ENCODE peak calls at places on chromosomes 4 and X, in eight cellular contexts. A, S, J, U, D, G, T and R are unnamed samples.

GRCh38 chrX:52839137-52839536 is 28.1 kb downstream of the XAGE5 start:
- DNase-seq in S (no peak), A (no peak), D (no peak), G (no peak), U (no peak), J (no peak), T (no peak), R (no peak)

GRCh38 chrX:53321216-53321942 is 40.0 kb upstream of the IQSEC2 start:
- DNase-seq in S (no peak), J (no peak), D (no peak), G (no peak), A (peak; percentile 9), U (no peak), T (no peak), R (peak; percentile 12)

GRCh38 chrX:146224442-146224841 is 406.8 kb downstream of the SLITRK2 start:
- DNase-seq in A (no peak), G (no peak), D (no peak), U (peak; percentile 1), J (no peak), S (no peak), T (no peak), R (no peak)

GRCh38 chrX:53481093-53481492 is 46.9 kb upstream of the HSD17B10 start:
- DNase-seq in J (no peak), S (peak; percentile 25), G (no peak), T (no peak), D (no peak), A (no peak), U (peak; percentile 3), R (peak; percentile 19)

GRCh38 chr4:70399319-70399718 is 1.6 kb downstream of the OPRPN start:
- DNase-seq in D (no peak), S (no peak), J (no peak), U (no peak), T (no peak), A (no peak), G (no peak), R (no peak)

GRCh38 chrX:133726211-133726630 is 259.2 kb downstream of the GPC3 start:
- DNase-seq in S (no peak), J (peak; percentile 75), A (no peak), D (no peak), T (peak; percentile 25), U (no peak), G (peak; percentile 21), R (no peak)

GRCh38 chr4:118716304-118716703 is 31.1 kb downstream of the METTL14 start:
- DNase-seq in G (no peak), D (no peak), S (no peak), U (no peak), T (no peak), J (no peak), A (no peak), R (no peak)

GRCh38 chrX:78476701-78477100 is 149.3 kb upstream of the CYSLTR1 start:
- DNase-seq in S (no peak), G (no peak), D (no peak), T (no peak), J (no peak), A (no peak), U (no peak), R (no peak)

GRCh38 chrX:14932136-14932535 is 58.9 kb downstream of the MOSPD2 start:
- DNase-seq in U (no peak), G (no peak), T (no peak), D (no peak), J (no peak), S (no peak), A (no peak), R (no peak)

GRCh38 chr4:79259242-79259641 is 66.6 kb downstream of the NAA11 start:
- DNase-seq in S (no peak), A (no peak), G (no peak), U (no peak), D (no peak), J (no peak), T (no peak), R (no peak)

GRCh38 chr4:6782846-6783110 is 251 bp downstream of the KIAA0232 start:
- DNase-seq in T (no peak), J (no peak), G (no peak), S (no peak), D (no peak), A (no peak), U (no peak), R (no peak)

GRCh38 chr4:143399113-143399949 is 62.7 kb downstream of the GAB1 start:
- DNase-seq in A (no peak), U (peak; percentile 50), D (no peak), J (no peak), G (no peak), T (peak; percentile 24), S (no peak), R (no peak)

GRCh38 chr4:8940792-8941491 is 69.3 kb upstream of the HMX1 start:
- DNase-seq in D (no peak), S (no peak), A (no peak), J (no peak), T (no peak), U (peak; percentile 15), G (no peak), R (no peak)

GRCh38 chr4:183295711-183296110 is 24.4 kb downstream of the CLDN22 start:
- DNase-seq in T (no peak), U (no peak), S (no peak), A (no peak), J (no peak), G (no peak), D (no peak), R (no peak)

GRCh38 chr4:90528551-90528950 is 401.4 kb downstream of the CCSER1 start:
- DNase-seq in A (no peak), T (no peak), J (no peak), U (no peak), G (no peak), D (no peak), S (no peak), R (no peak)

GRCh38 chr4:114867291-114867690 is 246.1 kb downstream of the NDST4 start:
- DNase-seq in U (no peak), J (no peak), D (no peak), G (no peak), T (no peak), A (no peak), S (no peak), R (no peak)

GRCh38 chr4:78645853-78646757 is 94.5 kb downstream of the ANXA3 start:
- DNase-seq in U (peak; percentile 94), D (peak; percentile 62), S (peak; percentile 46), A (peak; percentile 21), J (peak; percentile 83), G (peak; percentile 85), T (no peak), R (peak; percentile 70)

GRCh38 chrX:43595931-43596330 is 60.2 kb upstream of the MAOA start:
- DNase-seq in T (no peak), A (no peak), U (no peak), S (no peak), G (no peak), D (no peak), J (no peak), R (no peak)

GRCh38 chrX:50903387-50904027 is 7.0 kb upstream of the BMP15 start:
- DNase-seq in T (no peak), S (peak; percentile 26), J (peak; percentile 23), D (no peak), G (no peak), U (peak; percentile 40), A (peak; percentile 1), R (no peak)

GRCh38 chrX:136214551-136214950 is 36.6 kb downstream of the MAP7D3 start:
- DNase-seq in A (no peak), T (no peak), U (peak; percentile 87), D (no peak), G (peak; percentile 37), S (no peak), J (peak; percentile 68), R (no peak)

GRCh38 chr4:16082424-16083216 is 1.2 kb downstream of the PROM1 start:
- DNase-seq in T (peak; percentile 37), A (no peak), U (peak; percentile 15), G (no peak), S (peak; percentile 69), J (no peak), D (no peak), R (peak; percentile 54)

GRCh38 chr4:177124436-177124835 is 185.2 kb upstream of the NEIL3 start:
- DNase-seq in U (no peak), J (no peak), A (no peak), T (no peak), G (no peak), S (no peak), D (no peak), R (no peak)

GRCh38 chrX:3638280-3638873 is 75.1 kb downstream of the PRKX start:
- DNase-seq in U (peak; percentile 29), T (peak; percentile 29), J (peak; percentile 37), S (peak; percentile 29), A (no peak), D (peak; percentile 14), G (no peak), R (peak; percentile 44)

GRCh38 chrX:130171446-130172126 is at the start of gene RAB33A:
- DNase-seq in J (no peak), G (no peak), A (peak; percentile 59), S (peak; percentile 30), U (peak; percentile 11), T (peak; percentile 13), D (no peak), R (peak; percentile 13)

GRCh38 chr4:186808635-186809018 is 85.0 kb upstream of the FAT1 start:
- DNase-seq in T (no peak), S (no peak), U (peak; percentile 33), A (no peak), D (no peak), J (peak; percentile 92), G (peak; percentile 70), R (no peak)

GRCh38 chr4:1639299-1639868 is 44.7 kb downstream of the FAM53A start:
- DNase-seq in S (no peak), T (no peak), J (no peak), U (no peak), G (no peak), D (no peak), A (no peak), R (no peak)

GRCh38 chr4:23268072-23268771 is 575.5 kb downstream of the GBA3 start:
- DNase-seq in A (no peak), T (no peak), J (no peak), G (no peak), D (no peak), S (no peak), U (no peak), R (no peak)

GRCh38 chr4:87910795-87911194 is 64.7 kb upstream of the SPP1 start:
- DNase-seq in U (no peak), J (no peak), T (peak; percentile 22), S (no peak), G (no peak), D (no peak), A (no peak), R (no peak)

GRCh38 chrX:65148232-65148631 is 172.0 kb upstream of the ZC4H2 start:
- DNase-seq in A (no peak), G (no peak), T (no peak), D (no peak), U (no peak), J (no peak), S (no peak), R (no peak)

GRCh38 chr4:21802406-21802805 is 146.2 kb downstream of the KCNIP4 start:
- DNase-seq in S (no peak), U (peak; percentile 74), G (no peak), D (no peak), T (no peak), J (peak; percentile 54), A (no peak), R (no peak)

GRCh38 chr4:122224348-122224747 is 72.2 kb downstream of the BLTP1 start:
- DNase-seq in G (peak; percentile 3), S (no peak), D (no peak), U (no peak), J (peak; percentile 31), A (no peak), T (peak; percentile 3), R (no peak)

GRCh38 chrX:65127804-65128203 is 151.6 kb upstream of the ZC4H2 start:
- DNase-seq in U (no peak), T (no peak), D (no peak), G (no peak), J (no peak), A (no peak), S (no peak), R (no peak)

GRCh38 chr4:95355021-95355420 is 193.8 kb downstream of the UNC5C start:
- DNase-seq in G (no peak), U (no peak), T (no peak), S (no peak), A (no peak), J (peak; percentile 2), D (no peak), R (no peak)

GRCh38 chrX:36007207-36007606 is 87.7 kb downstream of the CFAP47 start:
- DNase-seq in U (no peak), S (no peak), A (no peak), T (no peak), D (no peak), G (no peak), J (no peak), R (no peak)